ENCODE peak calls at places on chromosomes 7 and 10, in nine cellular contexts. M, D, C, E, W, A, G, L and R are unnamed samples.

GRCh38 chr10:335151-335800 is 200.0 kb downstream of the ZMYND11 start:
- DNase-seq in C (no peak), A (peak; percentile 22), D (no peak), L (no peak), M (no peak), E (peak; percentile 26), W (no peak), G (no peak), R (no peak)

GRCh38 chr7:151079199-151079910 is 1.3 kb downstream of the FASTK start:
- DNase-seq in W (no peak), G (no peak), L (no peak), M (no peak), D (peak; percentile 83), E (no peak), A (no peak), C (no peak), R (no peak)

GRCh38 chr10:24008164-24009066 is 200.5 kb upstream of the KIAA1217 start:
- DNase-seq in D (no peak), W (no peak), C (no peak), A (no peak), G (no peak), M (peak; percentile 25), L (no peak), E (peak; percentile 58), R (no peak)

GRCh38 chr7:2529161-2530075 is 9.8 kb downstream of the LFNG start:
- DNase-seq in G (peak; percentile 72), L (peak; percentile 52), E (peak; percentile 48), W (no peak), A (peak; percentile 59), M (peak; percentile 87), C (no peak), D (peak; percentile 98), R (peak; percentile 71)

GRCh38 chr10:58576736-58577366 is 64.2 kb downstream of the BICC1 start:
- DNase-seq in G (no peak), W (no peak), A (no peak), M (no peak), E (no peak), C (no peak), L (no peak), D (no peak), R (no peak)

GRCh38 chr7:103735377-103735776 is 254.1 kb downstream of the RELN start:
- DNase-seq in L (no peak), G (no peak), E (peak; percentile 55), C (no peak), M (no peak), W (no peak), A (no peak), D (no peak), R (no peak)

GRCh38 chr10:22251751-22252285 is 34.0 kb upstream of the EBLN1 start:
- DNase-seq in A (no peak), G (peak; percentile 73), C (peak; percentile 82), E (peak; percentile 30), M (peak; percentile 77), D (peak; percentile 92), L (peak; percentile 70), W (peak; percentile 62), R (no peak)

GRCh38 chr7:388461-388960 is 98.5 kb downstream of the FOXL3 start:
- DNase-seq in C (no peak), E (no peak), A (no peak), D (peak; percentile 80), L (peak; percentile 9), M (peak; percentile 72), W (no peak), G (no peak), R (no peak)

GRCh38 chr7:69814421-69814962 is 216.2 kb downstream of the AUTS2 start:
- DNase-seq in A (no peak), W (peak; percentile 11), E (no peak), L (no peak), C (no peak), M (peak; percentile 59), D (no peak), G (no peak), R (no peak)

GRCh38 chr10:75940742-75941141 is 509.3 kb downstream of the LRMDA start:
- DNase-seq in C (no peak), E (no peak), D (no peak), M (no peak), A (no peak), W (no peak), L (no peak), G (no peak), R (no peak)

GRCh38 chr10:128210215-128211063 is 84.2 kb upstream of the MKI67 start:
- DNase-seq in W (peak; percentile 6), D (peak; percentile 96), G (peak; percentile 85), L (peak; percentile 75), A (peak; percentile 87), C (peak; percentile 87), E (peak; percentile 77), M (peak; percentile 81), R (no peak)

GRCh38 chr7:126973066-126973465 is 279.7 kb downstream of the GRM8 start:
- DNase-seq in W (no peak), D (no peak), E (no peak), A (no peak), M (no peak), L (no peak), C (no peak), G (no peak), R (no peak)

GRCh38 chr7:25101817-25102216 is 23.2 kb downstream of the CYCS start:
- DNase-seq in C (no peak), A (no peak), W (no peak), M (no peak), L (no peak), G (no peak), D (no peak), E (no peak), R (no peak)

GRCh38 chr10:117668351-117669008 is 125.9 kb downstream of the EMX2 start:
- DNase-seq in A (no peak), L (no peak), M (no peak), W (no peak), D (no peak), C (no peak), E (no peak), G (no peak), R (no peak)

GRCh38 chr10:125343118-125343752 is 182.9 kb upstream of the CTBP2 start:
- DNase-seq in C (peak; percentile 48), M (no peak), D (no peak), L (no peak), G (no peak), E (peak; percentile 42), W (peak; percentile 35), A (peak; percentile 20), R (no peak)

GRCh38 chr10:22837771-22838170 is 90.1 kb upstream of the ARMC3 start:
- DNase-seq in C (no peak), G (no peak), D (no peak), M (no peak), W (no peak), E (no peak), A (no peak), L (no peak), R (no peak)

GRCh38 chr7:131011437-131011752 is 277.4 kb upstream of the KLF14 start:
- DNase-seq in D (peak; percentile 84), G (no peak), E (no peak), M (no peak), A (no peak), W (peak; percentile 66), L (no peak), C (no peak), R (no peak)

GRCh38 chr7:30403477-30403876 is 75.1 kb downstream of the NOD1 start:
- DNase-seq in D (no peak), C (no peak), W (no peak), M (no peak), L (no peak), A (no peak), E (peak; percentile 84), G (no peak), R (peak; percentile 88)

GRCh38 chr10:114925675-114926204 is 12.3 kb upstream of the TRUB1 start:
- DNase-seq in E (peak; percentile 13), G (peak; percentile 18), L (no peak), C (no peak), W (no peak), D (no peak), M (no peak), A (no peak), R (no peak)

GRCh38 chr10:123557366-123558108 is 108.6 kb upstream of the GPR26 start:
- DNase-seq in G (no peak), A (no peak), D (no peak), E (no peak), C (no peak), L (no peak), M (no peak), W (no peak), R (no peak)